ENCODE peak calls at places on chromosomes 2 and 18, in five cellular contexts. One of them, this sample, is unnamed.

GRCh38 chr18:48629730-48630324 is 91.0 kb downstream of the CTIF start:
- DNase-seq in GF-D8: no peak
- DNase-seq in ELF-1: no peak
- DNase-seq in RCC 7860: peak
- DNase-seq in erythroblast: no peak
- DNase-seq in this sample: no peak

GRCh38 chr18:27661320-27662049 is 476.4 kb upstream of the CHST9 start:
- DNase-seq in erythroblast: no peak
- DNase-seq in RCC 7860: no peak
- DNase-seq in ELF-1: peak
- DNase-seq in GF-D8: no peak
- DNase-seq in this sample: no peak

GRCh38 chr2:218879881-218880748 is 537 bp upstream of the WNT10A start:
- DNase-seq in erythroblast: no peak
- DNase-seq in RCC 7860: no peak
- DNase-seq in ELF-1: peak
- DNase-seq in GF-D8: no peak
- DNase-seq in this sample: no peak

GRCh38 chr2:184597571-184597980 is 753 bp upstream of the ZNF804A start:
- DNase-seq in GF-D8: peak
- DNase-seq in erythroblast: peak
- DNase-seq in ELF-1: peak
- DNase-seq in RCC 7860: no peak
- DNase-seq in this sample: no peak

GRCh38 chr2:121285077-121285449 is at the start of gene TFCP2L1:
- DNase-seq in RCC 7860: no peak
- DNase-seq in erythroblast: peak
- DNase-seq in GF-D8: no peak
- DNase-seq in ELF-1: peak
- DNase-seq in this sample: no peak

GRCh38 chr2:236747426-236747825 is 177.8 kb downstream of the ACKR3 start:
- DNase-seq in ELF-1: no peak
- DNase-seq in GF-D8: no peak
- DNase-seq in erythroblast: no peak
- DNase-seq in RCC 7860: no peak
- DNase-seq in this sample: no peak

GRCh38 chr2:178452870-178453269 is 1.7 kb downstream of the PJVK start:
- DNase-seq in ELF-1: no peak
- DNase-seq in GF-D8: no peak
- DNase-seq in erythroblast: peak
- DNase-seq in RCC 7860: no peak
- DNase-seq in this sample: no peak

GRCh38 chr2:219574509-219575311 is 2.6 kb downstream of the INHA start:
- DNase-seq in RCC 7860: no peak
- DNase-seq in ELF-1: no peak
- DNase-seq in GF-D8: no peak
- DNase-seq in erythroblast: no peak
- DNase-seq in this sample: no peak

GRCh38 chr2:208783184-208783583 is 376.6 kb downstream of the PTH2R start:
- DNase-seq in RCC 7860: peak
- DNase-seq in GF-D8: no peak
- DNase-seq in erythroblast: peak
- DNase-seq in ELF-1: no peak
- DNase-seq in this sample: no peak

GRCh38 chr18:28045176-28045810 is 131.6 kb downstream of the CDH2 start:
- DNase-seq in erythroblast: no peak
- DNase-seq in ELF-1: no peak
- DNase-seq in GF-D8: no peak
- DNase-seq in RCC 7860: peak
- DNase-seq in this sample: no peak

GRCh38 chr18:63207154-63207790 is 112.3 kb downstream of the BCL2 start:
- DNase-seq in erythroblast: no peak
- DNase-seq in GF-D8: no peak
- DNase-seq in RCC 7860: no peak
- DNase-seq in ELF-1: no peak
- DNase-seq in this sample: no peak

GRCh38 chr2:149972039-149972438 is 384.5 kb upstream of the MMADHC start:
- DNase-seq in erythroblast: no peak
- DNase-seq in GF-D8: no peak
- DNase-seq in ELF-1: no peak
- DNase-seq in RCC 7860: no peak
- DNase-seq in this sample: no peak

GRCh38 chr2:157925071-157925470 is 48.9 kb upstream of the ACVR1 start:
- DNase-seq in ELF-1: no peak
- DNase-seq in erythroblast: no peak
- DNase-seq in RCC 7860: no peak
- DNase-seq in GF-D8: no peak
- DNase-seq in this sample: no peak

GRCh38 chr2:40036241-40036640 is 257.2 kb upstream of the THUMPD2 start:
- DNase-seq in GF-D8: no peak
- DNase-seq in ELF-1: no peak
- DNase-seq in RCC 7860: no peak
- DNase-seq in erythroblast: no peak
- DNase-seq in this sample: no peak

GRCh38 chr2:138373993-138374408 is 127.6 kb upstream of the SPOPL start:
- DNase-seq in ELF-1: no peak
- DNase-seq in erythroblast: peak
- DNase-seq in RCC 7860: peak
- DNase-seq in GF-D8: peak
- DNase-seq in this sample: no peak

GRCh38 chr18:44715245-44715644 is 34.6 kb downstream of the SETBP1 start:
- DNase-seq in RCC 7860: peak
- DNase-seq in GF-D8: no peak
- DNase-seq in erythroblast: no peak
- DNase-seq in ELF-1: peak
- DNase-seq in this sample: no peak

GRCh38 chr2:20326163-20326780 is 24.4 kb downstream of the PUM2 start:
- DNase-seq in GF-D8: no peak
- DNase-seq in ELF-1: peak
- DNase-seq in erythroblast: peak
- DNase-seq in RCC 7860: peak
- DNase-seq in this sample: no peak

GRCh38 chr2:105294844-105295481 is 34.6 kb downstream of the TGFBRAP1 start:
- DNase-seq in ELF-1: peak
- DNase-seq in erythroblast: peak
- DNase-seq in RCC 7860: peak
- DNase-seq in GF-D8: no peak
- DNase-seq in this sample: peak

This sample was measured in SK-N-MC.